ENCODE peak calls at places on chromosomes 7 and 10, in six cellular contexts. Q is EH; F is stimulated activated CD8-positive, alpha-beta memory T cell treated with anti-CD3 and anti-CD28 coated beads, Interleukin-4, amount 100 ng/mL, for 4 hours; Y is H54; L is effector CD4-positive, alpha-beta T cell; E is choroid plexus epithelial cell. K is an unnamed sample.

GRCh38 chr10:124995605-124996004 is 53.7 kb downstream of the ZRANB1 start:
- DNase-seq in E (no peak), F (no peak), Q (no peak), L (no peak), Y (no peak), K (no peak)

GRCh38 chr7:12963435-12963834 is 276.0 kb downstream of the ARL4A start:
- DNase-seq in F (no peak), Q (no peak), L (no peak), E (no peak), Y (no peak), K (no peak)

GRCh38 chr7:132002343-132002968 is 446.0 kb upstream of the PODXL start:
- DNase-seq in Q (no peak), E (peak; percentile 17), L (no peak), F (no peak), Y (peak; percentile 17), K (no peak)

GRCh38 chr10:132556994-132557441 is 19.4 kb downstream of the INPP5A start:
- DNase-seq in Q (no peak), E (no peak), Y (no peak), F (no peak), L (no peak), K (no peak)

GRCh38 chr7:14924398-14924797 is 21.8 kb upstream of the DGKB start:
- DNase-seq in L (no peak), E (peak; percentile 47), Y (no peak), Q (peak; percentile 27), F (no peak), K (no peak)

GRCh38 chr7:6399351-6399750 is 48.4 kb downstream of the DAGLB start:
- DNase-seq in E (no peak), F (no peak), Y (no peak), Q (no peak), L (no peak), K (no peak)

GRCh38 chr7:154928136-154929005 is 74.6 kb downstream of the PAXIP1 start:
- DNase-seq in Y (peak; percentile 70), Q (peak; percentile 95), L (peak; percentile 35), E (peak; percentile 96), F (no peak), K (no peak)

GRCh38 chr10:48533951-48534720 is 70.7 kb downstream of the ARHGAP22 start:
- DNase-seq in L (no peak), E (no peak), Q (peak; percentile 87), Y (no peak), F (no peak), K (no peak)

GRCh38 chr7:67716729-67717128 is 720.1 kb downstream of the TYW1 start:
- DNase-seq in F (no peak), E (no peak), Q (no peak), Y (no peak), L (no peak), K (no peak)

GRCh38 chr7:98215561-98216495 is 4.6 kb downstream of the BHLHA15 start:
- DNase-seq in L (no peak), F (no peak), Y (no peak), Q (no peak), E (no peak), K (no peak)

GRCh38 chr7:27453702-27454405 is 208.8 kb downstream of the HIBADH start:
- DNase-seq in L (no peak), Q (peak; percentile 80), Y (peak; percentile 65), E (peak; percentile 89), F (no peak), K (no peak)

GRCh38 chr10:121076760-121077159 is 225.6 kb downstream of the WDR11 start:
- DNase-seq in E (no peak), Y (no peak), Q (no peak), F (no peak), L (no peak), K (no peak)